ENCODE peak calls at places on chromosomes 6 and 20, in six cellular contexts. U is trophoblast cell, L is IMR-90, G is H9, H is neuronal stem cell, N is H1. R is an unnamed sample. For H3K9me3 and H3K79me1, the result is how much of the 10 kb centered on the place peaks cover.

GRCh38 chr20:39825950-39826349 is 863.1 kb downstream of the MAFB start:
- DNase-seq in U (no peak), L (peak), G (no peak), H (no peak), N (no peak), R (peak)

GRCh38 chr6:107207251-107207890 is 92.1 kb upstream of the BEND3 start:
- DNase-seq in U (no peak), L (no peak), G (no peak), H (no peak), N (no peak), R (no peak)

GRCh38 chr6:54353975-54354374 is 45.7 kb downstream of the TINAG start:
- DNase-seq in U (no peak), L (no peak), G (no peak), H (peak), N (no peak), R (no peak)

GRCh38 chr6:135909737-135910387 is 58.4 kb downstream of the PDE7B start:
- DNase-seq in U (peak), L (peak), G (peak), H (peak), N (peak), R (no peak)

GRCh38 chr20:53581444-53582311 is 12.0 kb downstream of the ZNF217 start:
- DNase-seq in U (no peak), L (no peak), G (no peak), H (no peak), N (no peak), R (no peak)

GRCh38 chr20:47216819-47217410 is 139.6 kb downstream of the ZMYND8 start:
- DNase-seq in U (no peak), L (no peak), G (no peak), H (no peak), N (no peak), R (no peak)

GRCh38 chr6:2029130-2029794 is 216.1 kb downstream of the GMDS start:
- DNase-seq in U (no peak), L (no peak), G (no peak), H (no peak), N (no peak), R (no peak)

GRCh38 chr6:14265049-14266021 is 147.8 kb downstream of the CD83 start:
- DNase-seq in U (no peak), L (no peak), G (no peak), H (no peak), N (peak), R (no peak)

GRCh38 chr6:781350-781961 is 88.5 kb upstream of the EXOC2 start:
- DNase-seq in U (no peak), L (no peak), G (no peak), H (no peak), N (no peak), R (no peak)

DNA sequence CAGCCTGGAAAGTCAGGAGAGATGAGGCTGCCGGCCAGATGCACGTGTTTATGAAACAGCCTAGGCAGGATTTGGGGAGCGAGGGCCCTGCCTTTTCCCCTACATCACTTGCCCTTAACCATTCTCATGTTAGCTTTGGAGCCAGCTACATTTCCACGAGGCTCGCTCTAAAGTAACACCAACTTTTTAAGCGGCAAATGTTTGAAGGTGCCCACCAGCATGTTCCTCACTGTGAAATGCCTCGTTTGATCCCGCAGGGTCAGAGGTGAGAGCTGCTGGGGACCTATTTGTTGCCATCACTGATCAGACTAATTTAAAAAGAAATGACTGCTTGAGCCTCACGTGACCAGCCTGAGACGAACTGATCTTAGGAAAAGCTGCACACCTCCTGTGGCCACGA is 51.6 kb upstream of the DACT2 start:
- DNase-seq in U (no peak), L (no peak), G (no peak), H (no peak), N (no peak), R (no peak)
- H3K9me3 ChIP-seq in U (under half), L (half or more), G (under half), H (under half), N (under half), R (under half)

DNA sequence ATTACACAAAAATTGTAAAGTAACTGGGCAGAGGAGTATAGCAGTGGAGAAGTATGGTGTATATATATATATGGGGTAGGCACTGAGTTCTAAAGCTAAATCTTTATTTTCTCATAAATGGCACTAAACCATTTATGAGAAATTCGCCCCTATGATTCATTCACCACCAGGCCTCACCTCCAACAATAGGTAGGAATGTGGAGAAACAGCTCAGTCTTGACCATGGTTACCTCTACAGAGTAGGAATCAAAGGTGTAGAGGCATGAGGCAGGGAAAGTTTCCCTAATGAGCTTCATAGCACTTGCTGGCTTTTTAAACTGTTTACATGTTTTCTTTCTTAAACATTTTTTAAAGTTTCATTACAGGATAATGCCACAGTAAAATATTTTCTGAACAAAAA is 36.9 kb upstream of the SUMO4 start:
- DNase-seq in U (peak), L (no peak), G (no peak), H (no peak), N (no peak), R (no peak)
- H2AFZ ChIP-seq in U (no peak), L (no peak), G (no peak), H (no peak), N (no peak), R (no peak)

GRCh38 chr6:38634518-38634917 is 5.2 kb downstream of the BTBD9 start:
- DNase-seq in U (no peak), L (peak), G (no peak), H (no peak), N (no peak), R (no peak)
- H3K79me1 ChIP-seq in U (under half), L (under half), G (under half), H (under half), N (under half), R (under half)

GRCh38 chr20:58569211-58570125 is 54.3 kb upstream of the APCDD1L start:
- DNase-seq in U (no peak), L (no peak), G (no peak), H (no peak), N (no peak), R (no peak)

GRCh38 chr20:58566981-58567380 is 51.8 kb upstream of the APCDD1L start:
- DNase-seq in U (no peak), L (no peak), G (no peak), H (no peak), N (no peak), R (no peak)

GRCh38 chr20:58567437-58567836 is 52.2 kb upstream of the APCDD1L start:
- DNase-seq in U (no peak), L (no peak), G (no peak), H (no peak), N (no peak), R (no peak)

GRCh38 chr20:58568441-58568931 is 53.3 kb upstream of the APCDD1L start:
- DNase-seq in U (no peak), L (no peak), G (no peak), H (no peak), N (no peak), R (no peak)

DNA sequence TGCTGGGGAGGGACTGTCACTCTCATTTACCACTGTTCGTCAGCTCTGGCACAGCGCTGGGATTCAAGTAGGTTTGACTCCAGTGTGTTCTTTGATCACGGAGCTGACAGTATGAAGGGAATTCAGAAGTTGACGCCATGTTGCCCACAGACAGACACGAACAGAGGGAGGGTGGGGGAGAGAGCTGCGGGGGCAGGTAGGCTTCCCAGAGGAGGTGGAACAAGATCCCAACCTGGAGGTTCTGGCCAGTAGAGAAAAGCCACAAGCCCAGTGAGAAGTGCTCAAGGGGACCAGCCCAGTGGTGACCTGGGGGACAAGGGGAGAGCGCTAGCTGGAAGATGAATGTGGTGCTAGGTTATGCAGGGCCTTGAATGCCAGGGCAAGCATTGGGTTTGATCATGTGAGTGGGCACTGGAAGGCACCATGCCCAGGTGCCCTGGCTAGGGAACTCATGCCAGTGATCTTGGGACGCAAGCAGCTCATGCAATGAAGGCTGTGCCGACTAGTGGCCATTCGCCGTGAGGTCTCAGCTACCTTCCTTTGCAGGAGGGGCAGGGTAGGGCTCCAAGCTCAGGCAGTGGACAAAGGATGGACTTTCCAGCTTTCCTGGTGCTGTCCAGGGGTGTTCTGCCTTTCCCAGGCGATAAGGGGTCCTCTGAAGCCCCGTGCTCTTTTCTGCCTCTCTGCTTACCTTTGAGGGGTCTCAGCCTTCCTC is 50.4 kb upstream of the APCDD1L start:
- DNase-seq in U (no peak), L (no peak), G (no peak), H (no peak), N (no peak), R (no peak)
- H3K9me3 ChIP-seq in U (under half), L (under half), G (under half), H (under half), N (under half), R (under half)

DNA sequence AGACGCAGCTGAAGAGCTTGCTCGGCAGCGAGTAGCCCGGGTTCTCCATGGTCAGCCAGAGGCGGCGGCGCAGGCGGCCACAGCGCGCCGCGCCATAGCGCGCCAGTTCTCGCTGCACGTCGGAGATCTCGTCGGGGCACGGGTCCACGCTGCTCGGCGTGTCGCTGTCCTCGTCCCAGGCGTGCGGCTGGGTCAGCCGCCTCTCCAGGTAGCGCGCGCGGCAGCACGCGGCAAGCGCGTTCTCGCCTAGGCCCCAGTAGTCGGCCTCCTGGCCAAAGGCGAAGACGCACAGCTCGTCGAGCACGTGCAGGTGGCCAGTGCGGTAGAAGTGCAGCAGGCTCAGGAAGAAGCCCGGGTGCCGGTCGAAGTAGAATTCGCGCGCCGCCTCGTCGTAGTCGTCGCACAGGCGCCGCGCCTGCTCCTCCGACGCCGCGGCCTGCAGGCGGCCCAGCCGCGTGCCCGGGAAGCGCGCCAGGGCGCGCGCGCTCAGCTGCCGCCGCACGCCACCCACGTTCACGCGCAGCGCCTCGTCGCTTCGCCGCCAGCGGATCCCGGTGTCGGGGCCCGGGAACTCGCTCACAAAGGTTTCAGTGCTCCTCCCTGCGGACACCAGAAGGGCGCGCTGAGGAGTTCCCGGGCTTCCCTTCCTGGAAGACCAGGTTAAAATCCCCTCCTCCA is 2.7 kb downstream of the KCNS1 start:
- DNase-seq in U (no peak), L (no peak), G (peak), H (peak), N (peak), R (no peak)
- H2AFZ ChIP-seq in U (peak), L (peak), G (no peak), H (peak), N (peak), R (no peak)

GRCh38 chr6:39224523-39225182 is 4.6 kb downstream of the KCNK5 start:
- DNase-seq in U (no peak), L (no peak), G (no peak), H (no peak), N (no peak), R (no peak)

GRCh38 chr6:39221746-39222641 is 7.3 kb downstream of the KCNK5 start:
- DNase-seq in U (no peak), L (no peak), G (peak), H (no peak), N (no peak), R (no peak)

GRCh38 chr6:39225543-39225942 is 3.7 kb downstream of the KCNK5 start:
- DNase-seq in U (no peak), L (no peak), G (peak), H (no peak), N (no peak), R (no peak)

GRCh38 chr6:39224058-39224457 is 5.2 kb downstream of the KCNK5 start:
- DNase-seq in U (no peak), L (no peak), G (no peak), H (no peak), N (no peak), R (no peak)

GRCh38 chr6:39223535-39223934 is 5.7 kb downstream of the KCNK5 start:
- DNase-seq in U (no peak), L (no peak), G (peak), H (no peak), N (no peak), R (no peak)
- H3K79me1 ChIP-seq in U (under half), L (under half), G (under half), H (under half), N (under half), R (under half)

GRCh38 chr6:138688580-138688979 is 85.0 kb upstream of the CCDC28A start:
- DNase-seq in U (no peak), L (no peak), G (no peak), H (no peak), N (no peak), R (no peak)
- H3K9me3 ChIP-seq in U (under half), L (under half), G (under half), H (under half), N (under half), R (under half)

GRCh38 chr20:63893999-63894357 is 948 bp upstream of the DNAJC5 start:
- DNase-seq in U (no peak), L (no peak), G (no peak), H (no peak), N (no peak), R (peak)

GRCh38 chr20:63894358-63895201 is at the start of gene DNAJC5:
- DNase-seq in U (peak), L (peak), G (peak), H (peak), N (peak), R (peak)

GRCh38 chr20:63895202-63895885 is 418 bp downstream of the DNAJC5 start:
- DNase-seq in U (no peak), L (no peak), G (no peak), H (no peak), N (peak), R (no peak)

GRCh38 chr20:63896136-63896890 is 1.4 kb downstream of the DNAJC5 start:
- DNase-seq in U (peak), L (peak), G (no peak), H (no peak), N (no peak), R (peak)

DNA sequence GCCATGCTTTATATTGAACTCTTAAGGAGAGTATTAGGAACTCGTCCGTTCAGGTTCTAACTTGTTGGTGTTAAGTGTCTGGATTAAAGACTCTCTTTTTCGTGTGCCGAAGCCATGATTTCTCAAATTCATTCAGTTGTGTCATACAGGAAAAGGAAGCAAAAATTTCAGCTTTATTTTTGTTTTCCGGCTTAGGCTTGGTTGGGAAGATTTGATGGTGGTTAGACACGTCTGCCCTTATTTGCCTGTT is 885 bp downstream of the DNAJC5 start:
- DNase-seq in U (no peak), L (peak), G (no peak), H (no peak), N (no peak), R (peak)
- H2AFZ ChIP-seq in U (no peak), L (no peak), G (no peak), H (no peak), N (no peak), R (no peak)

DNA sequence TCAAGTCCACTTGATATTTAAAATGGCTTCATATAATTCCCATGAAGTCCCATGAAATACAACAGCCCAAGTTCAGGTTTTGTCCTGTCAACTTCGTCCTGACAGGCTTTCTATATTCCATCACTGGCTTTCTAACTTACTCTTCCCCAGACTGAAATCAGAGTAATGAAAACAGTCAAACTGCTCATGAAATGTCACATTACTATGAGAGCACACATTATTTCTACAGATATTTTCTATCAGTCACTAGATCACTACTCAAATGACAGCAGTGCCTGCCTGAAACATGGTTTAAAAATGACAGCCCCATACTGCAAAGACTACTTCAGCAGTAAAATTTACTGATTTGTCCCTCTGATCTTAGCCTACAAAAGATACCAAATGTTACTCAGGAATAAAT is 442.9 kb upstream of the SOX4 start:
- DNase-seq in U (no peak), L (no peak), G (no peak), H (no peak), N (no peak), R (no peak)
- H3K79me1 ChIP-seq in U (under half), L (under half), G (under half), H (under half), N (under half), R (under half)

DNA sequence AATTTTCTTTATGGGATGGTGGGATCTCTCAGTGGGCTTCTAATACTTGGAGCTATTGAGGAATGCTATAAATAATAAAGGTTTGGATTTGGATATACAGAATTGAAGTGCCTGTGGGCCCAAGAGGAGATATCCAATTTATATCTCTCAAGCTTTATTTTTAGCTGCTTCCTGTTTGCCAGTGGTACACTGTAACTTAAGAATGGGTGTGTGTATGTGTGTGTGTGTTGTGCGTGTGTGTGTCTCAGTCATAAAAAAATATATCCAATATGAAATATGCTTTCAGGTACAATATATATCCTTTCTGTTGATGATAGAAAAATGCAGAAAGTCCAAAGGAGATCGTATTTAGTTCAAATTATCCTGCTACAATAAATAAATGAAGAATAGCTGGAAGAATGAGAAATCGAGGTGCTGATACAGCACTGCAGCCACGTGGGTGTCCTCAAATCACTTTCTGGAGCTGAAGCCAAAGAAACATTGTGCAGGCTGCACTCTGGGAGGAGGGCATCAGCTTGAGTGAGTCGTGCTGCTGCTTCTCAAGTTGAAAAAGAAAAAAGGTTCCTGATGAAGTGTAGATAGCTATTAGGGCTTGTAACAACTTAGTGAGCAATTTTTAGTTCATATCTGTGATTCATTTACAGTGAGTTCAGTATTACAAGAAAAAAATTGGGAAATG is 40.3 kb downstream of the DSE start:
- DNase-seq in U (no peak), L (peak), G (no peak), H (no peak), N (no peak), R (peak)
- H3K9me3 ChIP-seq in U (under half), L (under half), G (under half), H (under half), N (under half), R (under half)

R was measured in mesenchymal stem cell.